ENCODE peak calls at places on chromosomes 3 and 15, in four cellular contexts. G, E, Y and J are unnamed samples.

GRCh38 chr3:108222813-108223307 is 636 bp upstream of the IFT57 start:
- DNase-seq in G (no peak), E (no peak), Y (no peak), J (no peak)

GRCh38 chr15:101795455-101795854 is 7.9 kb upstream of the OR4F6 start:
- DNase-seq in G (no peak), E (no peak), Y (no peak), J (no peak)

GRCh38 chr3:184443364-184443763 is 63.5 kb downstream of the CHRD start:
- DNase-seq in G (no peak), E (no peak), Y (no peak), J (no peak)

GRCh38 chr3:56928379-56929068 is 126.8 kb upstream of the ARHGEF3 start:
- DNase-seq in G (no peak), E (no peak), Y (no peak), J (no peak)

GRCh38 chr15:23835944-23836343 is 148.8 kb upstream of the NDN start:
- DNase-seq in G (no peak), E (no peak), Y (no peak), J (no peak)

GRCh38 chr15:63118854-63119253 is 2.8 kb upstream of the LACTB start:
- DNase-seq in G (no peak), E (no peak), Y (no peak), J (no peak)

GRCh38 chr15:41564286-41564959 is 5.4 kb downstream of the TYRO3 start:
- DNase-seq in G (no peak), E (no peak), Y (no peak), J (no peak)

GRCh38 chr3:188687389-188687788 is 484.4 kb upstream of the TPRG1 start:
- DNase-seq in G (no peak), E (no peak), Y (no peak), J (no peak)

GRCh38 chr3:3610581-3611298 is 188.5 kb upstream of the LRRN1 start:
- DNase-seq in G (no peak), E (no peak), Y (no peak), J (no peak)

GRCh38 chr3:33211444-33211843 is 7.2 kb downstream of the SUSD5 start:
- DNase-seq in G (peak; percentile 31), E (no peak), Y (no peak), J (no peak)

GRCh38 chr3:45546636-45547201 is 47.8 kb upstream of the LIMD1 start:
- DNase-seq in G (peak; percentile 13), E (no peak), Y (no peak), J (peak; percentile 69)

GRCh38 chr3:41224120-41224806 is 25.0 kb downstream of the CTNNB1 start:
- DNase-seq in G (no peak), E (peak; percentile 40), Y (no peak), J (no peak)

GRCh38 chr15:76217029-76217866 is 94.0 kb downstream of the ETFA start:
- DNase-seq in G (peak; percentile 24), E (no peak), Y (no peak), J (no peak)

GRCh38 chr3:134627831-134628230 is 23.0 kb downstream of the KY start:
- DNase-seq in G (no peak), E (no peak), Y (no peak), J (no peak)

GRCh38 chr3:171028025-171028778 is 1.7 kb upstream of the SLC2A2 start:
- DNase-seq in G (no peak), E (no peak), Y (peak; percentile 21), J (peak; percentile 58)

GRCh38 chr3:55622116-55622515 is 135.0 kb upstream of the WNT5A start:
- DNase-seq in G (no peak), E (no peak), Y (no peak), J (no peak)

GRCh38 chr15:101530224-101530958 is 40.9 kb upstream of the PCSK6 start:
- DNase-seq in G (no peak), E (no peak), Y (peak; percentile 27), J (peak; percentile 40)

GRCh38 chr15:82051664-82052063 is 5.8 kb upstream of the MEX3B start:
- DNase-seq in G (no peak), E (no peak), Y (no peak), J (no peak)

GRCh38 chr3:73580343-73580742 is 44.4 kb downstream of the PDZRN3 start:
- DNase-seq in G (no peak), E (no peak), Y (no peak), J (no peak)

GRCh38 chr3:139005356-139005993 is 593 bp downstream of the PRR23A start:
- DNase-seq in G (no peak), E (no peak), Y (no peak), J (no peak)

GRCh38 chr15:30924353-30924752 is 20.6 kb downstream of the FAN1 start:
- DNase-seq in G (no peak), E (no peak), Y (no peak), J (no peak)

GRCh38 chr3:186365202-186365974 is 3.4 kb upstream of the DGKG start:
- DNase-seq in G (no peak), E (no peak), Y (no peak), J (no peak)

GRCh38 chr3:62379206-62379834 is 6.0 kb upstream of the FEZF2 start:
- DNase-seq in G (no peak), E (no peak), Y (no peak), J (no peak)

GRCh38 chr3:182837855-182838454 is 44.7 kb downstream of the ATP11B start:
- DNase-seq in G (no peak), E (no peak), Y (no peak), J (no peak)

GRCh38 chr3:128006061-128006470 is 46.2 kb upstream of the SEC61A1 start:
- DNase-seq in G (no peak), E (no peak), Y (no peak), J (no peak)

GRCh38 chr3:133254716-133255115 is 145.1 kb upstream of the BFSP2 start:
- DNase-seq in G (no peak), E (no peak), Y (no peak), J (no peak)

GRCh38 chr3:45034612-45035252 is 8.6 kb downstream of the CLEC3B start:
- DNase-seq in G (no peak), E (no peak), Y (peak; percentile 62), J (peak; percentile 69)

GRCh38 chr15:60390231-60390630 is 7.6 kb downstream of the ANXA2 start:
- DNase-seq in G (no peak), E (no peak), Y (no peak), J (no peak)
- H3K4me3 ChIP-seq in G (no peak overlapping the region), E (no peak overlapping the region), Y (no peak overlapping the region), J (no peak overlapping the region)

GRCh38 chr15:51739056-51739455 is 1.6 kb upstream of the LYSMD2 start:
- DNase-seq in G (no peak), E (no peak), Y (no peak), J (no peak)

GRCh38 chr15:51738553-51738952 is 1.1 kb upstream of the LYSMD2 start:
- DNase-seq in G (no peak), E (no peak), Y (no peak), J (no peak)

GRCh38 chr15:51736069-51736468 is 1.4 kb downstream of the LYSMD2 start:
- DNase-seq in G (no peak), E (no peak), Y (no peak), J (no peak)

GRCh38 chr15:51736646-51737537 is 563 bp downstream of the LYSMD2 start:
- DNase-seq in G (no peak), E (no peak), Y (peak; percentile 67), J (peak; percentile 63)

GRCh38 chr15:51737538-51738305 is at the start of gene LYSMD2:
- DNase-seq in G (no peak), E (peak; percentile 58), Y (peak; percentile 79), J (peak; percentile 90)
- TF ChIP-seq POLR2A in G (peak; percentile 10), E (no peak), Y (peak; percentile 30), J (peak; percentile 61)

DNA sequence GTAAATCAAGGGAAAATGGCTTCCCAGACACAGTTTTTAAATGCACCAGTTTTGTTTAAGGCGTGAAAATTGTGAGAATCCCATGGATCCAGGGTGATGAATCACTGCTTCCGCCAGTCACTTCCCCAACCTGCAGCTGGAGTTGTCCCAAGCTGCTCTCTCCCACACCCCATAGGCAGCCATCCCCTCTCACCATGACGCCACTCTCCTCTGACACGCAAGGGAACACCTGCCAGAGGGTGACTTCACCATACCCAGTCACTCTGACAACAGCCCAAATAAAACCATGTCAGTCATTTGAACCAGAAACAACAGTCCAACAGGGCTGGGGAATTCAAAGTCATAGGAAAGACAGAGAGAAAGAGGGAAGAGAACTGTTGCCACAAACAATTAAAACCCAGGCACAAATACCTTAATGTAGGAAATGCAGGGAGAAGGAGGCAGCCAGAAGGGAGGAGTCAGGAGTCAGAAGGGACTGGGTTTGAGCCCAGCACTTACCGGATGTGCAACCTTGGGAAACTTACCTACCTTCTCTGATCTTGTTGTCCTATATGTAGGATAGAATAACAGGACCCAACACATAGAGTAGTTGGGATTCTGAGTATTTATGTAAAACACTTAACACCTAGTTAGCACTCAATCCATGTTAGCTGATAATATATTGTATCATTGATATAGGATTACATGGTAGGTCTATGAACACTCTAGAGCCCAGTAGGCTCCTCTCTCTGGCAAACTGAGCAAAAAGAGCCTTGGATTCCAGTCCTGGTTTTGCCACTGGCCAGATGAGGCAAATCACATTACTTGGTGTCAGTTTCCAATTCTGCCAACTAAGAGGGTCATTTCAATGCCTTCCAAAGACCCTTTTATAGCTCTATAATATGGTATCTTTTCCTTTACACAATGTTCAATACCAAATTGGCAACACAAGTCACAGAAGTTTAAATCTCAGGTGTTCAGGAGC is 326.3 kb upstream of the ICE2 start:
- DNase-seq in G (no peak), E (no peak), Y (no peak), J (no peak)
- H3K4me3 ChIP-seq in G (no peak overlapping the region), E (no peak overlapping the region), Y (no peak overlapping the region), J (no peak overlapping the region)

GRCh38 chr3:8959683-8960082 is 3.6 kb downstream of the RAD18 start:
- DNase-seq in G (no peak), E (no peak), Y (no peak), J (no peak)

GRCh38 chr3:8953336-8953735 is 9.9 kb downstream of the RAD18 start:
- DNase-seq in G (no peak), E (no peak), Y (no peak), J (no peak)

GRCh38 chr3:8952130-8952529 is 11.1 kb downstream of the RAD18 start:
- DNase-seq in G (no peak), E (no peak), Y (no peak), J (no peak)

GRCh38 chr3:8954938-8955763 is 8.1 kb downstream of the RAD18 start:
- DNase-seq in G (no peak), E (no peak), Y (no peak), J (no peak)
- TF ChIP-seq POLR2A in G (no peak), E (no peak), Y (no peak), J (no peak)

GRCh38 chr15:29820802-29821160 is 1.5 kb downstream of the TJP1 start:
- DNase-seq in G (no peak), E (no peak), Y (no peak), J (no peak)
- H3K4me3 ChIP-seq in G (peak overlapping the region; percentile 79), E (peak overlapping the region; percentile 53), Y (peak overlapping the region; percentile 60), J (peak overlapping the region; percentile 74)